ENCODE peak calls at places on chromosomes 11 and 22, in eight cellular contexts. One of them, this sample, is unnamed.

GRCh38 chr11:47184711-47185304 is 1.4 kb downstream of the PACSIN3 start:
- DNase-seq in heart left ventricle: no peak
- DNase-seq in HCT116: no peak
- DNase-seq in uterus: no peak
- DNase-seq in mammary epithelial cell: no peak
- DNase-seq in lung: no peak
- DNase-seq in transverse colon: no peak
- DNase-seq in GM23248: no peak
- DNase-seq in this sample: peak; percentile 72

GRCh38 chr22:37121887-37122591 is 12.5 kb upstream of the TMPRSS6 start:
- DNase-seq in HCT116: no peak
- DNase-seq in lung: no peak
- DNase-seq in transverse colon: peak; percentile 53
- DNase-seq in GM23248: peak; percentile 68
- DNase-seq in uterus: no peak
- DNase-seq in mammary epithelial cell: peak; percentile 84
- DNase-seq in heart left ventricle: no peak
- DNase-seq in this sample: no peak

GRCh38 chr11:115581871-115582639 is 77.8 kb upstream of the CADM1 start:
- DNase-seq in GM23248: no peak
- DNase-seq in HCT116: no peak
- DNase-seq in mammary epithelial cell: peak; percentile 21
- DNase-seq in heart left ventricle: no peak
- DNase-seq in transverse colon: peak; percentile 45
- DNase-seq in uterus: no peak
- DNase-seq in lung: no peak
- DNase-seq in this sample: no peak

GRCh38 chr11:3981084-3981633 is 113.4 kb upstream of the RRM1 start:
- DNase-seq in transverse colon: no peak
- DNase-seq in heart left ventricle: no peak
- DNase-seq in mammary epithelial cell: no peak
- DNase-seq in uterus: no peak
- DNase-seq in HCT116: no peak
- DNase-seq in GM23248: no peak
- DNase-seq in lung: no peak
- DNase-seq in this sample: no peak

GRCh38 chr11:18192988-18193387 is 20.4 kb downstream of the MRGPRX4 start:
- DNase-seq in lung: no peak
- DNase-seq in mammary epithelial cell: peak; percentile 27
- DNase-seq in HCT116: no peak
- DNase-seq in heart left ventricle: no peak
- DNase-seq in transverse colon: no peak
- DNase-seq in GM23248: no peak
- DNase-seq in uterus: no peak
- DNase-seq in this sample: no peak

GRCh38 chr11:102430158-102430836 is 22.3 kb downstream of the TMEM123 start:
- DNase-seq in heart left ventricle: no peak
- DNase-seq in lung: no peak
- DNase-seq in transverse colon: no peak
- DNase-seq in mammary epithelial cell: no peak
- DNase-seq in HCT116: no peak
- DNase-seq in GM23248: peak; percentile 30
- DNase-seq in uterus: no peak
- DNase-seq in this sample: no peak

GRCh38 chr11:114182471-114182968 is 113.7 kb upstream of the NNMT start:
- DNase-seq in GM23248: no peak
- DNase-seq in HCT116: no peak
- DNase-seq in lung: no peak
- DNase-seq in transverse colon: no peak
- DNase-seq in mammary epithelial cell: no peak
- DNase-seq in uterus: peak; percentile 52
- DNase-seq in heart left ventricle: no peak
- DNase-seq in this sample: no peak

GRCh38 chr22:39457047-39457545 is 284 bp downstream of the MGAT3 start:
- DNase-seq in HCT116: no peak
- DNase-seq in mammary epithelial cell: no peak
- DNase-seq in transverse colon: no peak
- DNase-seq in GM23248: no peak
- DNase-seq in uterus: no peak
- DNase-seq in heart left ventricle: no peak
- DNase-seq in lung: no peak
- DNase-seq in this sample: no peak

GRCh38 chr22:29879738-29880137 is 3.2 kb upstream of the MTMR3 start:
- DNase-seq in lung: no peak
- DNase-seq in HCT116: peak; percentile 10
- DNase-seq in GM23248: peak; percentile 16
- DNase-seq in transverse colon: no peak
- DNase-seq in mammary epithelial cell: no peak
- DNase-seq in heart left ventricle: no peak
- DNase-seq in uterus: no peak
- DNase-seq in this sample: no peak

GRCh38 chr11:31912808-31913207 is 101.7 kb upstream of the PAX6 start:
- DNase-seq in heart left ventricle: no peak
- DNase-seq in uterus: no peak
- DNase-seq in mammary epithelial cell: no peak
- DNase-seq in lung: no peak
- DNase-seq in HCT116: no peak
- DNase-seq in transverse colon: no peak
- DNase-seq in GM23248: no peak
- DNase-seq in this sample: no peak

GRCh38 chr11:90332415-90332814 is 109.6 kb upstream of the CHORDC1 start:
- DNase-seq in heart left ventricle: no peak
- DNase-seq in uterus: no peak
- DNase-seq in transverse colon: no peak
- DNase-seq in mammary epithelial cell: peak; percentile 50
- DNase-seq in lung: no peak
- DNase-seq in GM23248: peak; percentile 6
- DNase-seq in HCT116: no peak
- DNase-seq in this sample: no peak

GRCh38 chr11:22079133-22079847 is 113.6 kb upstream of the ANO5 start:
- DNase-seq in GM23248: no peak
- DNase-seq in lung: no peak
- DNase-seq in transverse colon: no peak
- DNase-seq in mammary epithelial cell: no peak
- DNase-seq in uterus: no peak
- DNase-seq in heart left ventricle: no peak
- DNase-seq in HCT116: no peak
- DNase-seq in this sample: no peak

GRCh38 chr11:8698379-8698851 is 15.8 kb downstream of the RPL27A start:
- DNase-seq in mammary epithelial cell: no peak
- DNase-seq in GM23248: no peak
- DNase-seq in transverse colon: no peak
- DNase-seq in heart left ventricle: no peak
- DNase-seq in lung: no peak
- DNase-seq in HCT116: no peak
- DNase-seq in uterus: peak; percentile 10
- DNase-seq in this sample: no peak

GRCh38 chr11:45761659-45762058 is 43.3 kb upstream of the SLC35C1 start:
- DNase-seq in uterus: no peak
- DNase-seq in heart left ventricle: no peak
- DNase-seq in HCT116: no peak
- DNase-seq in lung: no peak
- DNase-seq in transverse colon: no peak
- DNase-seq in GM23248: no peak
- DNase-seq in mammary epithelial cell: no peak
- DNase-seq in this sample: no peak

GRCh38 chr11:132977241-132977640 is 555.1 kb downstream of the OPCML start:
- DNase-seq in GM23248: no peak
- DNase-seq in transverse colon: no peak
- DNase-seq in uterus: no peak
- DNase-seq in HCT116: no peak
- DNase-seq in lung: no peak
- DNase-seq in heart left ventricle: no peak
- DNase-seq in mammary epithelial cell: no peak
- DNase-seq in this sample: no peak

GRCh38 chr11:82718307-82718706 is 15.4 kb downstream of the FAM181B start:
- DNase-seq in uterus: no peak
- DNase-seq in mammary epithelial cell: peak; percentile 54
- DNase-seq in lung: no peak
- DNase-seq in heart left ventricle: no peak
- DNase-seq in GM23248: peak; percentile 82
- DNase-seq in HCT116: peak; percentile 19
- DNase-seq in transverse colon: no peak
- DNase-seq in this sample: no peak

GRCh38 chr11:111309516-111309915 is 11.2 kb downstream of the POU2AF3 start:
- DNase-seq in heart left ventricle: no peak
- DNase-seq in lung: no peak
- DNase-seq in uterus: no peak
- DNase-seq in mammary epithelial cell: no peak
- DNase-seq in GM23248: no peak
- DNase-seq in HCT116: no peak
- DNase-seq in transverse colon: no peak
- DNase-seq in this sample: no peak

GRCh38 chr11:86182976-86183584 is 61.5 kb upstream of the EED start:
- DNase-seq in heart left ventricle: no peak
- DNase-seq in transverse colon: peak; percentile 80
- DNase-seq in mammary epithelial cell: peak; percentile 95
- DNase-seq in GM23248: no peak
- DNase-seq in lung: no peak
- DNase-seq in uterus: no peak
- DNase-seq in HCT116: no peak
- DNase-seq in this sample: no peak

GRCh38 chr11:69333149-69333710 is 39.3 kb downstream of the MYEOV start:
- DNase-seq in lung: no peak
- DNase-seq in uterus: no peak
- DNase-seq in heart left ventricle: no peak
- DNase-seq in GM23248: no peak
- DNase-seq in mammary epithelial cell: no peak
- DNase-seq in transverse colon: no peak
- DNase-seq in HCT116: no peak
- DNase-seq in this sample: no peak

GRCh38 chr22:42855211-42855610 is 1.9 kb downstream of the ARFGAP3 start:
- DNase-seq in transverse colon: no peak
- DNase-seq in uterus: no peak
- DNase-seq in heart left ventricle: no peak
- DNase-seq in mammary epithelial cell: no peak
- DNase-seq in HCT116: no peak
- DNase-seq in GM23248: peak; percentile 51
- DNase-seq in lung: no peak
- DNase-seq in this sample: no peak
- H3K27ac ChIP-seq in transverse colon: no peak overlapping the region
- H3K27ac ChIP-seq in uterus: no peak overlapping the region
- H3K27ac ChIP-seq in heart left ventricle: peak overlapping the region; percentile 98
- H3K27ac ChIP-seq in mammary epithelial cell: no peak overlapping the region
- H3K27ac ChIP-seq in HCT116: no peak overlapping the region
- H3K27ac ChIP-seq in GM23248: peak overlapping the region; percentile 99
- H3K27ac ChIP-seq in lung: no peak overlapping the region
- H3K27ac ChIP-seq in this sample: no peak overlapping the region

GRCh38 chr11:15195454-15196200 is 80.9 kb downstream of the INSC start:
- DNase-seq in heart left ventricle: no peak
- DNase-seq in GM23248: peak; percentile 25
- DNase-seq in transverse colon: no peak
- DNase-seq in HCT116: no peak
- DNase-seq in uterus: no peak
- DNase-seq in lung: no peak
- DNase-seq in mammary epithelial cell: no peak
- DNase-seq in this sample: no peak

GRCh38 chr11:15196704-15197103 is 82.0 kb downstream of the INSC start:
- DNase-seq in mammary epithelial cell: no peak
- DNase-seq in GM23248: no peak
- DNase-seq in HCT116: no peak
- DNase-seq in lung: no peak
- DNase-seq in transverse colon: no peak
- DNase-seq in heart left ventricle: no peak
- DNase-seq in uterus: no peak
- DNase-seq in this sample: no peak

GRCh38 chr11:15197696-15198095 is 83.0 kb downstream of the INSC start:
- DNase-seq in HCT116: no peak
- DNase-seq in heart left ventricle: no peak
- DNase-seq in uterus: no peak
- DNase-seq in mammary epithelial cell: no peak
- DNase-seq in transverse colon: no peak
- DNase-seq in GM23248: peak; percentile 62
- DNase-seq in lung: no peak
- DNase-seq in this sample: no peak

GRCh38 chr11:15192007-15192556 is 77.4 kb downstream of the INSC start:
- DNase-seq in uterus: no peak
- DNase-seq in mammary epithelial cell: no peak
- DNase-seq in lung: no peak
- DNase-seq in transverse colon: no peak
- DNase-seq in GM23248: no peak
- DNase-seq in HCT116: no peak
- DNase-seq in heart left ventricle: no peak
- DNase-seq in this sample: no peak

DNA sequence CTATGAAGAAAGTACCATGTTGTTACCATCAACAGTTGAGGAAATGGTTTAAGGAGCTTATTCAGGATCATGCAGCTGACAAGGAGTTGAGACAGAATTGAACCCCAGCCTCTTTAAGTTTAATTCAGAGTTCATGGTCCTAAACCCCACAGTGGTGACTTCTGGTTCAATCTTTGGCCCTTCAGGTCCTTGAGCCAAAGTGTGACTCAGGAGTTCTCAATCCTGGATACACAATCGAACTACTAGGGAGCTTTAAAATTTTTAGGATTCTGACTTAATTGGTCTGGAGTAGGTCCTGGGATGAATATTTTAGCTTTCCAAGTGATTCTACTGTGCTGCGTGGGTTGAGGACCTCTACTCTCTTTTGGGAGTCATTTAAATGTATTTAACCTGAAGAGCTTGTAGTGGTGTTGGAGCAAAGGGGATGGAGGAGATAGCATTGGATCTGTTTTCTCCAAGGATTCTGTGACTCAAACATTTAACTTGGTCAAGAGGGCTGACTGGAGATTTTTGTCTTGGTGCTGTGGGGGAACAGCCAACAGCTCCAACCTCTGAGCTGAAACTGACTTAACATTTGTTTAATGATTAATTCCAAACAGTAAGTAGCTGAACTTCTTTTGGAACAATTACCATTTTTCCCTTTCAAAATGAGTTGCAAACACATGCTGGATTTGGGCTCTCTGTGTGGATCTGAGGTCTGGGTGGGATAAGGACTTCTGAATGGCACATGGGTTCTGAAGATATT is 80.1 kb downstream of the INSC start:
- DNase-seq in uterus: no peak
- DNase-seq in GM23248: peak; percentile 42
- DNase-seq in heart left ventricle: no peak
- DNase-seq in HCT116: no peak
- DNase-seq in mammary epithelial cell: no peak
- DNase-seq in transverse colon: no peak
- DNase-seq in lung: no peak
- DNase-seq in this sample: no peak
- H3K27ac ChIP-seq in uterus: no peak overlapping the region
- H3K27ac ChIP-seq in GM23248: no peak overlapping the region
- H3K27ac ChIP-seq in heart left ventricle: no peak overlapping the region
- H3K27ac ChIP-seq in HCT116: no peak overlapping the region
- H3K27ac ChIP-seq in mammary epithelial cell: no peak overlapping the region
- H3K27ac ChIP-seq in transverse colon: no peak overlapping the region
- H3K27ac ChIP-seq in lung: no peak overlapping the region
- H3K27ac ChIP-seq in this sample: no peak overlapping the region

GRCh38 chr11:36014499-36014898 is 70.6 kb downstream of the LDLRAD3 start:
- DNase-seq in HCT116: no peak
- DNase-seq in heart left ventricle: no peak
- DNase-seq in transverse colon: no peak
- DNase-seq in GM23248: no peak
- DNase-seq in uterus: no peak
- DNase-seq in mammary epithelial cell: no peak
- DNase-seq in lung: no peak
- DNase-seq in this sample: no peak
- H3K27ac ChIP-seq in HCT116: no peak overlapping the region
- H3K27ac ChIP-seq in heart left ventricle: no peak overlapping the region
- H3K27ac ChIP-seq in transverse colon: no peak overlapping the region
- H3K27ac ChIP-seq in GM23248: no peak overlapping the region
- H3K27ac ChIP-seq in uterus: no peak overlapping the region
- H3K27ac ChIP-seq in mammary epithelial cell: no peak overlapping the region
- H3K27ac ChIP-seq in lung: no peak overlapping the region
- H3K27ac ChIP-seq in this sample: peak overlapping the region; percentile 30

GRCh38 chr11:61924016-61924360 is 6.6 kb upstream of the RAB3IL1 start:
- DNase-seq in mammary epithelial cell: no peak
- DNase-seq in lung: no peak
- DNase-seq in transverse colon: no peak
- DNase-seq in GM23248: no peak
- DNase-seq in heart left ventricle: no peak
- DNase-seq in uterus: peak; percentile 39
- DNase-seq in HCT116: no peak
- DNase-seq in this sample: no peak
- H3K27ac ChIP-seq in mammary epithelial cell: no peak overlapping the region
- H3K27ac ChIP-seq in lung: peak overlapping the region; percentile 55
- H3K27ac ChIP-seq in transverse colon: peak overlapping the region; percentile 82
- H3K27ac ChIP-seq in GM23248: no peak overlapping the region
- H3K27ac ChIP-seq in heart left ventricle: peak overlapping the region; percentile 95
- H3K27ac ChIP-seq in uterus: peak overlapping the region; percentile 93
- H3K27ac ChIP-seq in HCT116: no peak overlapping the region
- H3K27ac ChIP-seq in this sample: peak overlapping the region; percentile 75

This sample was measured in psoas muscle.